ENCODE peak calls at places on chromosomes 5 and 9, in four cellular contexts. One of them, this sample, is unnamed. For H3K36me3, the result is how much of the 10 kb centered on the place peaks cover.

GRCh38 chr5:181223729-181224389 is 778 bp downstream of the TRIM41 start:
- DNase-seq in astrocyte: peak
- DNase-seq in neural progenitor cell: peak
- DNase-seq in GM23338: peak
- DNase-seq in this sample: no peak

GRCh38 chr5:148949871-148950863 is 112.7 kb downstream of the SH3TC2 start:
- DNase-seq in astrocyte: no peak
- DNase-seq in neural progenitor cell: no peak
- DNase-seq in GM23338: no peak
- DNase-seq in this sample: no peak

GRCh38 chr9:125525846-125526619 is 181.0 kb downstream of the MAPKAP1 start:
- DNase-seq in astrocyte: peak
- DNase-seq in neural progenitor cell: no peak
- DNase-seq in GM23338: no peak
- DNase-seq in this sample: no peak

GRCh38 chr5:175420383-175420782 is 23.6 kb downstream of the DRD1 start:
- DNase-seq in astrocyte: no peak
- DNase-seq in neural progenitor cell: no peak
- DNase-seq in GM23338: no peak
- DNase-seq in this sample: no peak

GRCh38 chr5:179318193-179318955 is 26.9 kb downstream of the ADAMTS2 start:
- DNase-seq in astrocyte: no peak
- DNase-seq in neural progenitor cell: peak
- DNase-seq in GM23338: no peak
- DNase-seq in this sample: no peak

GRCh38 chr5:157463621-157464407 is 3.8 kb downstream of the NIPAL4 start:
- DNase-seq in astrocyte: peak
- DNase-seq in neural progenitor cell: no peak
- DNase-seq in GM23338: no peak
- DNase-seq in this sample: peak

GRCh38 chr5:96961053-96961452 is 25.2 kb downstream of the LNPEP start:
- DNase-seq in astrocyte: no peak
- DNase-seq in neural progenitor cell: no peak
- DNase-seq in GM23338: no peak
- DNase-seq in this sample: no peak

GRCh38 chr5:115557667-115558387 is 13.3 kb upstream of the FEM1C start:
- DNase-seq in astrocyte: no peak
- DNase-seq in neural progenitor cell: no peak
- DNase-seq in GM23338: no peak
- DNase-seq in this sample: no peak

GRCh38 chr9:130331573-130331972 is 66.0 kb downstream of the HMCN2 start:
- DNase-seq in astrocyte: peak
- DNase-seq in neural progenitor cell: peak
- DNase-seq in GM23338: peak
- DNase-seq in this sample: peak

GRCh38 chr5:34923694-34924461 is 5.5 kb upstream of the DNAJC21 start:
- DNase-seq in astrocyte: peak
- DNase-seq in neural progenitor cell: no peak
- DNase-seq in GM23338: no peak
- DNase-seq in this sample: peak

GRCh38 chr9:2502760-2503159 is 118.8 kb upstream of the VLDLR start:
- DNase-seq in astrocyte: peak
- DNase-seq in neural progenitor cell: no peak
- DNase-seq in GM23338: no peak
- DNase-seq in this sample: peak

GRCh38 chr5:96661101-96661840 is 905 bp upstream of the CAST start:
- DNase-seq in astrocyte: peak
- DNase-seq in neural progenitor cell: peak
- DNase-seq in GM23338: peak
- DNase-seq in this sample: no peak

GRCh38 chr9:137724114-137724445 is 105.3 kb downstream of the EHMT1 start:
- DNase-seq in astrocyte: peak
- DNase-seq in neural progenitor cell: peak
- DNase-seq in GM23338: peak
- DNase-seq in this sample: no peak

GRCh38 chr9:115596743-115597080 is 478.8 kb upstream of the TNC start:
- DNase-seq in astrocyte: peak
- DNase-seq in neural progenitor cell: no peak
- DNase-seq in GM23338: no peak
- DNase-seq in this sample: no peak

GRCh38 chr5:180799194-180799593 is 3.4 kb downstream of the MGAT1 start:
- DNase-seq in astrocyte: no peak
- DNase-seq in neural progenitor cell: peak
- DNase-seq in GM23338: peak
- DNase-seq in this sample: no peak

GRCh38 chr5:150082889-150083288 is 3.5 kb downstream of the CSF1R start:
- DNase-seq in astrocyte: no peak
- DNase-seq in neural progenitor cell: no peak
- DNase-seq in GM23338: no peak
- DNase-seq in this sample: no peak

GRCh38 chr5:111948517-111948916 is 191.5 kb upstream of the NREP start:
- DNase-seq in astrocyte: peak
- DNase-seq in neural progenitor cell: no peak
- DNase-seq in GM23338: no peak
- DNase-seq in this sample: peak

GRCh38 chr9:114303571-114303970 is 19.3 kb upstream of the ORM1 start:
- DNase-seq in astrocyte: no peak
- DNase-seq in neural progenitor cell: no peak
- DNase-seq in GM23338: no peak
- DNase-seq in this sample: no peak

GRCh38 chr5:91645347-91645746 is 262.2 kb upstream of the ARRDC3 start:
- DNase-seq in astrocyte: no peak
- DNase-seq in neural progenitor cell: no peak
- DNase-seq in GM23338: peak
- DNase-seq in this sample: no peak

GRCh38 chr5:134143964-134144941 is 29.8 kb downstream of the TCF7 start:
- DNase-seq in astrocyte: no peak
- DNase-seq in neural progenitor cell: no peak
- DNase-seq in GM23338: no peak
- DNase-seq in this sample: no peak

GRCh38 chr9:111287127-111287526 is 42.9 kb downstream of the OR2K2 start:
- DNase-seq in astrocyte: peak
- DNase-seq in neural progenitor cell: peak
- DNase-seq in GM23338: peak
- DNase-seq in this sample: peak

GRCh38 chr5:157972579-157972978 is 113.6 kb upstream of the CLINT1 start:
- DNase-seq in astrocyte: no peak
- DNase-seq in neural progenitor cell: no peak
- DNase-seq in GM23338: no peak
- DNase-seq in this sample: no peak

GRCh38 chr5:142097681-142098080 is 10.9 kb upstream of the NDFIP1 start:
- DNase-seq in astrocyte: no peak
- DNase-seq in neural progenitor cell: no peak
- DNase-seq in GM23338: no peak
- DNase-seq in this sample: no peak

GRCh38 chr9:89768051-89768450 is 163.2 kb downstream of the GADD45G start:
- DNase-seq in astrocyte: no peak
- DNase-seq in neural progenitor cell: no peak
- DNase-seq in GM23338: no peak
- DNase-seq in this sample: no peak

GRCh38 chr5:169576181-169576598 is 7.4 kb upstream of the SPDL1 start:
- DNase-seq in astrocyte: peak
- DNase-seq in neural progenitor cell: no peak
- DNase-seq in GM23338: no peak
- DNase-seq in this sample: peak

DNA sequence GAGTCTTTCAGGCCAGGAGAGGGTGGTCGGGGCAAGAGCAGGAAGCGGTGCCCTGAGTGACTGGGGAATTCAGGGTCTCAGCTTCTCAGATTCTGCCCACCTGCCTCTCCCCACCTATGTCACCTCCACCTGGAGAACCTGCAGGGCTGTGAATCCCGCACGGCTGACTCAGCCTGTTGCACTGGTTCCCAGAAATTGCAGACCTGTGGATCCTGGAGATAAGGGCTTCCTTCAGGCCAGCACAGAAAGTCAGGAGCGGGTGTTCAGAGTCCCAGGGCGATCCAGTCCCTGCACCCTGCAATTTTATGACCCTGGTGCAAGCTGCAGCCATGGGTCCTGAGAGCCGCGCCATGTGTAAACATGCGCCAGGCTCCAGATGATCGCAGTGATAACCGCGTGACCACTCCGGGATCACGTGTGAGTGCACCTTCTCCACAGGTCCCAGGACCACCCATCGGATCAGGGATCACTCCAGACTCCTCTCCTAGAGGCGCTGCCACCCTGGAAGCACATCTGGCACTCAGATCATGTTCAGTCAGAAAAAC is 17.8 kb downstream of the IRX4 start:
- DNase-seq in astrocyte: no peak
- DNase-seq in neural progenitor cell: no peak
- DNase-seq in GM23338: no peak
- DNase-seq in this sample: no peak
- TF ChIP-seq CTCF in astrocyte: no peak
- TF ChIP-seq CTCF in neural progenitor cell: no peak
- TF ChIP-seq CTCF in GM23338: no peak
- TF ChIP-seq CTCF in this sample: no peak

GRCh38 chr9:113042884-113043657 is 13.5 kb downstream of the ZFP37 start:
- DNase-seq in astrocyte: peak
- DNase-seq in neural progenitor cell: no peak
- DNase-seq in GM23338: peak
- DNase-seq in this sample: no peak
- H3K36me3 ChIP-seq in astrocyte: under half
- H3K36me3 ChIP-seq in neural progenitor cell: half or more
- H3K36me3 ChIP-seq in GM23338: half or more
- H3K36me3 ChIP-seq in this sample: under half

DNA sequence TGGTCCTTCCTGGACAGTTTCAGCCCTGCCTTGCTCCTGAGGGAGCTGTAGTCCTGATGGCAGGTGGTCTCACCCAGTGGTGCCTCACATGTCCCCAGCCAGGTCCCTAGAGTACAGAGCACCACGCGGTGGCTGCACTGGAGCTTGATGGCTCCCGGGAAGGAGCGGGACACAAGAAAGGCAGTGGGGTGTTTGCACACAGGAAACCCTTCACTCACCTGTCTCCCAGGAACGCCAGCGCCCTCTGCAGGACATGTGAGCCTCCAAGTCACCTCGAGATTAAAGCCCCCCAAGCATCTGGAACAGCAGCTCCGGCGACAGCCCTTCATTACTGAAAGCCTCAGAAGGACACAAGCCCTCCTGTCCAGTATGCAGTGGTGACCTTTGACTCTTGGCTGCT is 19.9 kb upstream of the TMEM250 start:
- DNase-seq in astrocyte: no peak
- DNase-seq in neural progenitor cell: peak
- DNase-seq in GM23338: peak
- DNase-seq in this sample: no peak
- TF ChIP-seq CTCF in astrocyte: peak
- TF ChIP-seq CTCF in neural progenitor cell: peak
- TF ChIP-seq CTCF in GM23338: peak
- TF ChIP-seq CTCF in this sample: peak

GRCh38 chr5:132890817-132891216 is 17.3 kb downstream of the LEAP2 start:
- DNase-seq in astrocyte: no peak
- DNase-seq in neural progenitor cell: no peak
- DNase-seq in GM23338: no peak
- DNase-seq in this sample: no peak
- H3K36me3 ChIP-seq in astrocyte: half or more
- H3K36me3 ChIP-seq in neural progenitor cell: half or more
- H3K36me3 ChIP-seq in GM23338: half or more
- H3K36me3 ChIP-seq in this sample: under half

DNA sequence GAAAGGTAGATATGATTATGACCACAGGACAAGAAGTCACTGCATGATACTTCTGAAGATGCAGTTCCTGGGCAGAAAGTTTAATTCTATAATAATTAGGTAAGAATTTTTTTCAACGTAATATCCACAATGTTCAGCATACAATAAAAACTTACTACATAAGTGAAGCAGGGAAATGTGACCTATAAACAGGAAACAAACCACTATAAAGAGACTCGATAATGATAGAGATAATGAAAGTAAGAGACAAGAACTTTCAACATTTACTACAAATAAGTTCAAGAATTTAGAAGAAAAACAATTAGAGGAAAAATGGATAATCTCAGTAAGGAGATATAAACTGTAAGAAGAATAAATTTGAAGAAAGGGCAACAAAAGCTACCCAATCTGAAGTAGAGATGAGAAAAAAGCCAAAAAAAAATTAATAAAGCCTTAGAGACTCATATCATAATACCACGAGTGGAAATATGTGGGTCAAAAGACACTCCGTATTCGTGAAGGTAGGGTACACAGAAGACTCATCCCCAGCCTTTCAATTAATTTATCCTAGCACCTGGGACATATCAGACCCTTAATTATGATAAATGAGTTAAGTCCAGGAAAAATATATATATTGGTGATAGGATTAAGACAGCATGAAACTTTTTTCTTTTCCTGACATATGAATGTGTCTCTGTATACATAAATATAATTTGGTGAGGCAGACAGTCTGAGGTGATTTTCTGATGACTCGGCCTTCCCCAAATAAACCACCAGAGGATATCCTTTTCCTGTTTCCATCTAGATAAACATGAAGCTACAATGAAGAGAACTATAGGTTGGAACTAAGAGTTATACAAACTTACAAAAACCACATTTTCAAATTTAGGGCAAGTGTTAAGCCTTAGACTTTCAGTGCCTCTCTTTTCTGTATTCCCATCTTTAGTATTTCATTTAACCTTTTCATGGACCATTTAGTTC is 120.4 kb downstream of the RAPGEF6 start:
- DNase-seq in astrocyte: no peak
- DNase-seq in neural progenitor cell: no peak
- DNase-seq in GM23338: no peak
- DNase-seq in this sample: no peak
- TF ChIP-seq CTCF in astrocyte: no peak
- TF ChIP-seq CTCF in neural progenitor cell: no peak
- TF ChIP-seq CTCF in GM23338: no peak
- TF ChIP-seq CTCF in this sample: peak

GRCh38 chr9:132985489-132985888 is 7.0 kb downstream of the GFI1B start:
- DNase-seq in astrocyte: no peak
- DNase-seq in neural progenitor cell: no peak
- DNase-seq in GM23338: no peak
- DNase-seq in this sample: no peak
- H3K36me3 ChIP-seq in astrocyte: under half
- H3K36me3 ChIP-seq in neural progenitor cell: under half
- H3K36me3 ChIP-seq in GM23338: under half
- H3K36me3 ChIP-seq in this sample: under half

GRCh38 chr5:6291961-6292360 is 86.4 kb downstream of the MED10 start:
- DNase-seq in astrocyte: no peak
- DNase-seq in neural progenitor cell: peak
- DNase-seq in GM23338: peak
- DNase-seq in this sample: no peak
- TF ChIP-seq CTCF in astrocyte: no peak
- TF ChIP-seq CTCF in neural progenitor cell: peak
- TF ChIP-seq CTCF in GM23338: peak
- TF ChIP-seq CTCF in this sample: no peak

DNA sequence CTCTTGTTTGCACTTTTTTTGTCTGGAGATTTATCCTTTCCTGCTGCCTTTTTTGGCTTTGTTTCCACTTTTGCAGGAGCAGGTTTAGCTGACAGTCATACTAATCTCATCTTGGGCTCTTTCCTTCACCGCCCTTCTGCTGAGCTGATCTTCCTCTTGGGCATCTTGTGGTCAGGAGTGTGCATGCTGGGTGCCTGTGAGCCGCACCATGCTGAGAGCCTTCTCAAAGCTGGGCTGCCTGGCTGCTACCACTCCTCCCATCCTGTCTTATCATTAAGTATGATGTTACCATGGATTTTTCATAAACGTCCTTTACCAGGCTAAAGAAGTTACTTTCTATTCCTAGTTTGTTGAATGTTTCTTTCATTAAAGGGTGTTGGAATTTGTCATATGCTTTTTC is 49.5 kb upstream of the MCCC2 start:
- DNase-seq in astrocyte: no peak
- DNase-seq in neural progenitor cell: peak
- DNase-seq in GM23338: peak
- DNase-seq in this sample: no peak
- H3K36me3 ChIP-seq in astrocyte: under half
- H3K36me3 ChIP-seq in neural progenitor cell: under half
- H3K36me3 ChIP-seq in GM23338: under half
- H3K36me3 ChIP-seq in this sample: under half